ENCODE peak calls at places on chromosome 5, in nine cellular contexts. One of them, this sample, is unnamed.

GRCh38 chr5:133316346-133317343 is 264.8 kb downstream of the HSPA4 start:
- DNase-seq in SK-MEL-5: peak
- DNase-seq in anterior cingulate cortex: no peak
- DNase-seq in HEK293T: peak
- DNase-seq in fibroblast of lung: no peak
- DNase-seq in AML-193: no peak
- DNase-seq in occipital lobe: no peak
- DNase-seq in A172: no peak
- DNase-seq in activated T-cell treated with anti-CD3 and anti-CD28 coated beads, Interleukin-2, amount 50 U/mL, for 48 hours: no peak
- DNase-seq in this sample: peak

GRCh38 chr5:96582343-96582742 is 79.8 kb upstream of the CAST start:
- DNase-seq in AML-193: no peak
- DNase-seq in A172: no peak
- DNase-seq in SK-MEL-5: no peak
- DNase-seq in fibroblast of lung: peak
- DNase-seq in HEK293T: peak
- DNase-seq in anterior cingulate cortex: peak
- DNase-seq in activated T-cell treated with anti-CD3 and anti-CD28 coated beads, Interleukin-2, amount 50 U/mL, for 48 hours: no peak
- DNase-seq in occipital lobe: peak
- DNase-seq in this sample: no peak

GRCh38 chr5:147407094-147407681 is 102.7 kb downstream of the DPYSL3 start:
- DNase-seq in fibroblast of lung: peak
- DNase-seq in AML-193: no peak
- DNase-seq in HEK293T: no peak
- DNase-seq in anterior cingulate cortex: no peak
- DNase-seq in SK-MEL-5: no peak
- DNase-seq in occipital lobe: no peak
- DNase-seq in A172: peak
- DNase-seq in activated T-cell treated with anti-CD3 and anti-CD28 coated beads, Interleukin-2, amount 50 U/mL, for 48 hours: no peak
- DNase-seq in this sample: no peak

GRCh38 chr5:142998316-142998862 is 228.2 kb downstream of the ARHGAP26 start:
- DNase-seq in SK-MEL-5: no peak
- DNase-seq in AML-193: no peak
- DNase-seq in occipital lobe: no peak
- DNase-seq in anterior cingulate cortex: no peak
- DNase-seq in A172: no peak
- DNase-seq in activated T-cell treated with anti-CD3 and anti-CD28 coated beads, Interleukin-2, amount 50 U/mL, for 48 hours: no peak
- DNase-seq in fibroblast of lung: no peak
- DNase-seq in HEK293T: no peak
- DNase-seq in this sample: no peak

GRCh38 chr5:75045071-75045470 is 7.3 kb downstream of the GCNT4 start:
- DNase-seq in anterior cingulate cortex: no peak
- DNase-seq in activated T-cell treated with anti-CD3 and anti-CD28 coated beads, Interleukin-2, amount 50 U/mL, for 48 hours: no peak
- DNase-seq in A172: no peak
- DNase-seq in occipital lobe: no peak
- DNase-seq in SK-MEL-5: no peak
- DNase-seq in fibroblast of lung: no peak
- DNase-seq in AML-193: no peak
- DNase-seq in HEK293T: no peak
- DNase-seq in this sample: no peak

GRCh38 chr5:39381376-39381775 is 17.1 kb upstream of the C9 start:
- DNase-seq in activated T-cell treated with anti-CD3 and anti-CD28 coated beads, Interleukin-2, amount 50 U/mL, for 48 hours: no peak
- DNase-seq in anterior cingulate cortex: no peak
- DNase-seq in fibroblast of lung: no peak
- DNase-seq in AML-193: no peak
- DNase-seq in HEK293T: no peak
- DNase-seq in SK-MEL-5: peak
- DNase-seq in A172: no peak
- DNase-seq in occipital lobe: no peak
- DNase-seq in this sample: no peak

GRCh38 chr5:134114886-134115805 is 665 bp downstream of the TCF7 start:
- DNase-seq in SK-MEL-5: no peak
- DNase-seq in AML-193: no peak
- DNase-seq in activated T-cell treated with anti-CD3 and anti-CD28 coated beads, Interleukin-2, amount 50 U/mL, for 48 hours: peak
- DNase-seq in occipital lobe: no peak
- DNase-seq in fibroblast of lung: no peak
- DNase-seq in HEK293T: peak
- DNase-seq in anterior cingulate cortex: no peak
- DNase-seq in A172: no peak
- DNase-seq in this sample: no peak

GRCh38 chr5:97098864-97099454 is 43.5 kb downstream of the LIX1 start:
- DNase-seq in occipital lobe: no peak
- DNase-seq in anterior cingulate cortex: no peak
- DNase-seq in activated T-cell treated with anti-CD3 and anti-CD28 coated beads, Interleukin-2, amount 50 U/mL, for 48 hours: no peak
- DNase-seq in HEK293T: no peak
- DNase-seq in fibroblast of lung: peak
- DNase-seq in A172: no peak
- DNase-seq in SK-MEL-5: no peak
- DNase-seq in AML-193: no peak
- DNase-seq in this sample: no peak

GRCh38 chr5:59173568-59173967 is 590.7 kb downstream of the RAB3C start:
- DNase-seq in anterior cingulate cortex: no peak
- DNase-seq in SK-MEL-5: peak
- DNase-seq in activated T-cell treated with anti-CD3 and anti-CD28 coated beads, Interleukin-2, amount 50 U/mL, for 48 hours: no peak
- DNase-seq in occipital lobe: no peak
- DNase-seq in fibroblast of lung: no peak
- DNase-seq in HEK293T: no peak
- DNase-seq in AML-193: peak
- DNase-seq in A172: no peak
- DNase-seq in this sample: no peak

GRCh38 chr5:54905942-54906537 is 79.4 kb downstream of the ESM1 start:
- DNase-seq in SK-MEL-5: peak
- DNase-seq in activated T-cell treated with anti-CD3 and anti-CD28 coated beads, Interleukin-2, amount 50 U/mL, for 48 hours: peak
- DNase-seq in A172: peak
- DNase-seq in anterior cingulate cortex: peak
- DNase-seq in fibroblast of lung: peak
- DNase-seq in HEK293T: peak
- DNase-seq in AML-193: peak
- DNase-seq in occipital lobe: no peak
- DNase-seq in this sample: peak

GRCh38 chr5:87400305-87400899 is 12.3 kb downstream of the CCNH start:
- DNase-seq in occipital lobe: no peak
- DNase-seq in A172: peak
- DNase-seq in SK-MEL-5: peak
- DNase-seq in fibroblast of lung: peak
- DNase-seq in anterior cingulate cortex: no peak
- DNase-seq in HEK293T: peak
- DNase-seq in AML-193: peak
- DNase-seq in activated T-cell treated with anti-CD3 and anti-CD28 coated beads, Interleukin-2, amount 50 U/mL, for 48 hours: no peak
- DNase-seq in this sample: peak

GRCh38 chr5:173148354-173148753 is 4.0 kb downstream of the BNIP1 start:
- DNase-seq in anterior cingulate cortex: no peak
- DNase-seq in SK-MEL-5: no peak
- DNase-seq in HEK293T: no peak
- DNase-seq in activated T-cell treated with anti-CD3 and anti-CD28 coated beads, Interleukin-2, amount 50 U/mL, for 48 hours: no peak
- DNase-seq in A172: no peak
- DNase-seq in fibroblast of lung: no peak
- DNase-seq in occipital lobe: no peak
- DNase-seq in AML-193: no peak
- DNase-seq in this sample: no peak

GRCh38 chr5:175709276-175709781 is 51.5 kb downstream of the HRH2 start:
- DNase-seq in A172: no peak
- DNase-seq in AML-193: no peak
- DNase-seq in fibroblast of lung: no peak
- DNase-seq in occipital lobe: peak
- DNase-seq in anterior cingulate cortex: no peak
- DNase-seq in activated T-cell treated with anti-CD3 and anti-CD28 coated beads, Interleukin-2, amount 50 U/mL, for 48 hours: no peak
- DNase-seq in SK-MEL-5: no peak
- DNase-seq in HEK293T: no peak
- DNase-seq in this sample: no peak

GRCh38 chr5:59450245-59450644 is 443.3 kb downstream of the PDE4D start:
- DNase-seq in fibroblast of lung: no peak
- DNase-seq in anterior cingulate cortex: no peak
- DNase-seq in HEK293T: no peak
- DNase-seq in activated T-cell treated with anti-CD3 and anti-CD28 coated beads, Interleukin-2, amount 50 U/mL, for 48 hours: no peak
- DNase-seq in A172: peak
- DNase-seq in occipital lobe: no peak
- DNase-seq in SK-MEL-5: peak
- DNase-seq in AML-193: peak
- DNase-seq in this sample: no peak

GRCh38 chr5:134226441-134227192 is 744 bp upstream of the PPP2CA start:
- DNase-seq in SK-MEL-5: no peak
- DNase-seq in A172: no peak
- DNase-seq in HEK293T: no peak
- DNase-seq in AML-193: no peak
- DNase-seq in anterior cingulate cortex: no peak
- DNase-seq in fibroblast of lung: peak
- DNase-seq in occipital lobe: no peak
- DNase-seq in activated T-cell treated with anti-CD3 and anti-CD28 coated beads, Interleukin-2, amount 50 U/mL, for 48 hours: no peak
- DNase-seq in this sample: no peak

GRCh38 chr5:107563957-107564544 is 106.7 kb downstream of the EFNA5 start:
- DNase-seq in AML-193: no peak
- DNase-seq in fibroblast of lung: no peak
- DNase-seq in activated T-cell treated with anti-CD3 and anti-CD28 coated beads, Interleukin-2, amount 50 U/mL, for 48 hours: no peak
- DNase-seq in occipital lobe: no peak
- DNase-seq in anterior cingulate cortex: no peak
- DNase-seq in SK-MEL-5: no peak
- DNase-seq in HEK293T: no peak
- DNase-seq in A172: no peak
- DNase-seq in this sample: no peak

GRCh38 chr5:102668220-102668930 is 86.7 kb upstream of the PAM start:
- DNase-seq in A172: no peak
- DNase-seq in occipital lobe: no peak
- DNase-seq in anterior cingulate cortex: no peak
- DNase-seq in SK-MEL-5: no peak
- DNase-seq in HEK293T: no peak
- DNase-seq in fibroblast of lung: no peak
- DNase-seq in activated T-cell treated with anti-CD3 and anti-CD28 coated beads, Interleukin-2, amount 50 U/mL, for 48 hours: no peak
- DNase-seq in AML-193: no peak
- DNase-seq in this sample: no peak

GRCh38 chr5:2902742-2903297 is 151.3 kb upstream of the IRX2 start:
- DNase-seq in HEK293T: no peak
- DNase-seq in activated T-cell treated with anti-CD3 and anti-CD28 coated beads, Interleukin-2, amount 50 U/mL, for 48 hours: no peak
- DNase-seq in anterior cingulate cortex: no peak
- DNase-seq in occipital lobe: no peak
- DNase-seq in A172: no peak
- DNase-seq in SK-MEL-5: no peak
- DNase-seq in AML-193: no peak
- DNase-seq in fibroblast of lung: no peak
- DNase-seq in this sample: no peak

GRCh38 chr5:178318382-178318781 is 85.8 kb upstream of the PHYKPL start:
- DNase-seq in fibroblast of lung: no peak
- DNase-seq in anterior cingulate cortex: no peak
- DNase-seq in AML-193: no peak
- DNase-seq in A172: no peak
- DNase-seq in occipital lobe: no peak
- DNase-seq in SK-MEL-5: no peak
- DNase-seq in HEK293T: no peak
- DNase-seq in activated T-cell treated with anti-CD3 and anti-CD28 coated beads, Interleukin-2, amount 50 U/mL, for 48 hours: no peak
- DNase-seq in this sample: no peak

GRCh38 chr5:14374100-14374499 is 207.5 kb upstream of the OTULINL start:
- DNase-seq in AML-193: no peak
- DNase-seq in SK-MEL-5: no peak
- DNase-seq in fibroblast of lung: no peak
- DNase-seq in occipital lobe: no peak
- DNase-seq in anterior cingulate cortex: no peak
- DNase-seq in A172: no peak
- DNase-seq in activated T-cell treated with anti-CD3 and anti-CD28 coated beads, Interleukin-2, amount 50 U/mL, for 48 hours: no peak
- DNase-seq in HEK293T: no peak
- DNase-seq in this sample: no peak

GRCh38 chr5:167701103-167701502 is 590.3 kb upstream of the WWC1 start:
- DNase-seq in occipital lobe: no peak
- DNase-seq in activated T-cell treated with anti-CD3 and anti-CD28 coated beads, Interleukin-2, amount 50 U/mL, for 48 hours: no peak
- DNase-seq in anterior cingulate cortex: no peak
- DNase-seq in fibroblast of lung: no peak
- DNase-seq in A172: no peak
- DNase-seq in AML-193: no peak
- DNase-seq in HEK293T: no peak
- DNase-seq in SK-MEL-5: no peak
- DNase-seq in this sample: no peak

GRCh38 chr5:40204157-40204556 is 475.6 kb upstream of the PTGER4 start:
- DNase-seq in occipital lobe: no peak
- DNase-seq in HEK293T: no peak
- DNase-seq in anterior cingulate cortex: no peak
- DNase-seq in SK-MEL-5: no peak
- DNase-seq in AML-193: no peak
- DNase-seq in activated T-cell treated with anti-CD3 and anti-CD28 coated beads, Interleukin-2, amount 50 U/mL, for 48 hours: no peak
- DNase-seq in A172: no peak
- DNase-seq in fibroblast of lung: no peak
- DNase-seq in this sample: no peak

GRCh38 chr5:93224624-93225023 is 356.4 kb downstream of the NR2F1-AS1 start:
- DNase-seq in anterior cingulate cortex: no peak
- DNase-seq in HEK293T: no peak
- DNase-seq in A172: no peak
- DNase-seq in SK-MEL-5: no peak
- DNase-seq in activated T-cell treated with anti-CD3 and anti-CD28 coated beads, Interleukin-2, amount 50 U/mL, for 48 hours: no peak
- DNase-seq in AML-193: no peak
- DNase-seq in occipital lobe: no peak
- DNase-seq in fibroblast of lung: no peak
- DNase-seq in this sample: no peak

GRCh38 chr5:142404046-142404477 is 79.2 kb upstream of the SPRY4 start:
- DNase-seq in HEK293T: no peak
- DNase-seq in A172: no peak
- DNase-seq in occipital lobe: no peak
- DNase-seq in activated T-cell treated with anti-CD3 and anti-CD28 coated beads, Interleukin-2, amount 50 U/mL, for 48 hours: no peak
- DNase-seq in fibroblast of lung: no peak
- DNase-seq in AML-193: no peak
- DNase-seq in anterior cingulate cortex: no peak
- DNase-seq in SK-MEL-5: no peak
- DNase-seq in this sample: no peak

GRCh38 chr5:135322271-135322670 is 76.8 kb downstream of the MACROH2A1 start:
- DNase-seq in HEK293T: no peak
- DNase-seq in anterior cingulate cortex: no peak
- DNase-seq in occipital lobe: no peak
- DNase-seq in fibroblast of lung: no peak
- DNase-seq in AML-193: no peak
- DNase-seq in A172: no peak
- DNase-seq in SK-MEL-5: no peak
- DNase-seq in activated T-cell treated with anti-CD3 and anti-CD28 coated beads, Interleukin-2, amount 50 U/mL, for 48 hours: no peak
- DNase-seq in this sample: no peak

GRCh38 chr5:173493846-173494245 is 122.6 kb downstream of the BOD1 start:
- DNase-seq in A172: no peak
- DNase-seq in fibroblast of lung: no peak
- DNase-seq in HEK293T: no peak
- DNase-seq in AML-193: no peak
- DNase-seq in SK-MEL-5: peak
- DNase-seq in anterior cingulate cortex: no peak
- DNase-seq in activated T-cell treated with anti-CD3 and anti-CD28 coated beads, Interleukin-2, amount 50 U/mL, for 48 hours: no peak
- DNase-seq in occipital lobe: no peak
- DNase-seq in this sample: no peak

GRCh38 chr5:118043531-118043930 is 944.8 kb downstream of the DTWD2 start:
- DNase-seq in fibroblast of lung: no peak
- DNase-seq in occipital lobe: no peak
- DNase-seq in A172: no peak
- DNase-seq in anterior cingulate cortex: no peak
- DNase-seq in SK-MEL-5: no peak
- DNase-seq in activated T-cell treated with anti-CD3 and anti-CD28 coated beads, Interleukin-2, amount 50 U/mL, for 48 hours: no peak
- DNase-seq in HEK293T: no peak
- DNase-seq in AML-193: no peak
- DNase-seq in this sample: no peak

GRCh38 chr5:103532116-103532734 is 30.4 kb downstream of the NUDT12 start:
- DNase-seq in activated T-cell treated with anti-CD3 and anti-CD28 coated beads, Interleukin-2, amount 50 U/mL, for 48 hours: no peak
- DNase-seq in HEK293T: no peak
- DNase-seq in A172: no peak
- DNase-seq in AML-193: no peak
- DNase-seq in fibroblast of lung: no peak
- DNase-seq in SK-MEL-5: no peak
- DNase-seq in occipital lobe: no peak
- DNase-seq in anterior cingulate cortex: no peak
- DNase-seq in this sample: no peak

GRCh38 chr5:103467831-103468230 is 94.8 kb downstream of the NUDT12 start:
- DNase-seq in activated T-cell treated with anti-CD3 and anti-CD28 coated beads, Interleukin-2, amount 50 U/mL, for 48 hours: no peak
- DNase-seq in fibroblast of lung: no peak
- DNase-seq in SK-MEL-5: no peak
- DNase-seq in HEK293T: no peak
- DNase-seq in AML-193: no peak
- DNase-seq in A172: no peak
- DNase-seq in occipital lobe: no peak
- DNase-seq in anterior cingulate cortex: no peak
- DNase-seq in this sample: no peak